ENCODE peak calls at places on chromosomes 11 and 22, in six cellular contexts. X is astrocyte; O is left ventricle myocardium inferior; U is adipocyte; J is CD4-positive, alpha-beta memory T cell; Y is neural progenitor cell. A is an unnamed sample.

GRCh38 chr11:119446434-119446833 is 23.5 kb upstream of the THY1 start:
- DNase-seq in U (no peak), X (no peak), O (no peak), Y (no peak), J (no peak), A (no peak)

GRCh38 chr22:49999901-50000586 is 12.5 kb downstream of the IL17REL start:
- DNase-seq in U (no peak), X (no peak), J (no peak), Y (no peak), O (no peak), A (no peak)

GRCh38 chr11:64619811-64620285 is 28.8 kb downstream of the SLC22A12 start:
- DNase-seq in J (no peak), Y (peak; percentile 56), U (no peak), X (peak; percentile 22), O (no peak), A (no peak)

GRCh38 chr11:125679397-125679796 is 1.2 kb downstream of the ACRV1 start:
- DNase-seq in Y (no peak), U (peak; percentile 4), O (no peak), X (no peak), J (no peak), A (no peak)

GRCh38 chr11:64809781-64810241 is 540 bp downstream of the MEN1 start:
- DNase-seq in J (no peak), X (no peak), U (peak; percentile 58), O (no peak), Y (peak; percentile 71), A (no peak)

GRCh38 chr11:206516-207212 is 535 bp downstream of the BET1L start:
- DNase-seq in Y (no peak), O (no peak), X (no peak), U (peak; percentile 53), J (no peak), A (no peak)

GRCh38 chr11:126112547-126112946 is 49.9 kb upstream of the CDON start:
- DNase-seq in X (no peak), O (peak; percentile 50), J (no peak), U (peak; percentile 45), Y (no peak), A (no peak)

GRCh38 chr11:65417221-65417701 is 5.3 kb upstream of the NEAT1 start:
- DNase-seq in J (peak; percentile 29), O (peak; percentile 46), X (no peak), U (peak; percentile 4), Y (no peak), A (no peak)

GRCh38 chr11:66112041-66112491 is 42.0 kb downstream of the PACS1 start:
- DNase-seq in O (no peak), U (no peak), X (no peak), Y (no peak), J (no peak), A (no peak)

GRCh38 chr11:107928767-107929507 is 689 bp downstream of the RAB39A start:
- DNase-seq in J (no peak), Y (peak; percentile 71), X (no peak), O (peak; percentile 20), U (no peak), A (no peak)

GRCh38 chr22:44697423-44698179 is 4.4 kb upstream of the PRR5 start:
- DNase-seq in X (peak; percentile 32), J (peak; percentile 83), Y (peak; percentile 89), U (peak; percentile 87), O (peak; percentile 77), A (peak; percentile 90)

GRCh38 chr22:44244265-44244822 is 63.6 kb downstream of the PARVG start:
- DNase-seq in X (no peak), O (no peak), Y (no peak), U (no peak), J (no peak), A (no peak)

GRCh38 chr22:38413085-38414008 is 41.7 kb downstream of the KCNJ4 start:
- DNase-seq in U (no peak), Y (no peak), J (no peak), X (no peak), O (peak; percentile 53), A (no peak)

GRCh38 chr11:132914600-132914999 is 617.7 kb downstream of the OPCML start:
- DNase-seq in U (no peak), O (no peak), J (no peak), Y (no peak), X (peak; percentile 13), A (no peak)

GRCh38 chr11:17535488-17535887 is 8.7 kb downstream of the USH1C start:
- DNase-seq in U (no peak), X (no peak), Y (no peak), O (no peak), J (no peak), A (no peak)

GRCh38 chr11:26028294-26028954 is 303.5 kb upstream of the ANO3 start:
- DNase-seq in Y (no peak), J (no peak), U (peak; percentile 65), X (peak; percentile 47), O (no peak), A (no peak)

GRCh38 chr22:31125521-31126117 is 2.9 kb downstream of the INPP5J start:
- DNase-seq in Y (no peak), X (no peak), U (no peak), O (no peak), J (no peak), A (no peak)

GRCh38 chr22:50624347-50625130 is 3.4 kb downstream of the ARSA start:
- DNase-seq in U (no peak), X (no peak), J (no peak), O (no peak), Y (no peak), A (no peak)

GRCh38 chr11:119101759-119102423 is at the start of gene DPAGT1:
- DNase-seq in U (peak; percentile 97), J (peak; percentile 88), Y (peak; percentile 96), O (peak; percentile 86), X (peak; percentile 96), A (peak; percentile 88)

GRCh38 chr11:10657308-10658271 is 36.0 kb downstream of the IRAG1 start:
- DNase-seq in O (no peak), X (peak; percentile 79), J (no peak), U (peak; percentile 80), Y (no peak), A (no peak)

GRCh38 chr22:45521178-45521577 is 18.5 kb downstream of the FBLN1 start:
- DNase-seq in U (no peak), J (no peak), O (no peak), X (no peak), Y (no peak), A (no peak)

GRCh38 chr11:108871152-108871551 is 206.3 kb downstream of the DDX10 start:
- DNase-seq in O (peak; percentile 15), U (peak; percentile 63), Y (peak; percentile 41), X (peak; percentile 62), J (no peak), A (no peak)

GRCh38 chr11:64369440-64370135 is 10.6 kb downstream of the RPS6KA4 start:
- DNase-seq in Y (no peak), U (no peak), O (no peak), J (no peak), X (no peak), A (no peak)

GRCh38 chr11:65861533-65862183 is 1.4 kb downstream of the MUS81 start:
- DNase-seq in Y (peak; percentile 1), U (no peak), X (no peak), O (no peak), J (no peak), A (no peak)

GRCh38 chr22:29044657-29045176 is 16.9 kb downstream of the C22orf31 start:
- DNase-seq in U (peak; percentile 78), Y (no peak), J (no peak), O (no peak), X (peak; percentile 89), A (no peak)

GRCh38 chr11:63478896-63479295 is 12.1 kb downstream of the PLAAT5 start:
- DNase-seq in O (no peak), Y (peak; percentile 71), J (peak; percentile 72), X (peak; percentile 61), U (peak; percentile 90), A (peak; percentile 64)

GRCh38 chr11:70592641-70593165 is 194.4 kb downstream of the CTTN start:
- DNase-seq in U (no peak), X (no peak), O (no peak), J (no peak), Y (no peak), A (no peak)

GRCh38 chr11:75014129-75014528 is 25.4 kb downstream of the NEU3 start:
- DNase-seq in U (peak; percentile 34), J (no peak), Y (no peak), O (no peak), X (peak; percentile 76), A (no peak)
- H3K4me1 ChIP-seq in U (peaks cover 17% of the 10 kb centered on the region), J (no peaks in the 10 kb centered on the region), Y (peaks cover 3% of the 10 kb centered on the region), O (peaks cover 20% of the 10 kb centered on the region), X (peaks cover 2% of the 10 kb centered on the region), A (no peaks in the 10 kb centered on the region)

DNA sequence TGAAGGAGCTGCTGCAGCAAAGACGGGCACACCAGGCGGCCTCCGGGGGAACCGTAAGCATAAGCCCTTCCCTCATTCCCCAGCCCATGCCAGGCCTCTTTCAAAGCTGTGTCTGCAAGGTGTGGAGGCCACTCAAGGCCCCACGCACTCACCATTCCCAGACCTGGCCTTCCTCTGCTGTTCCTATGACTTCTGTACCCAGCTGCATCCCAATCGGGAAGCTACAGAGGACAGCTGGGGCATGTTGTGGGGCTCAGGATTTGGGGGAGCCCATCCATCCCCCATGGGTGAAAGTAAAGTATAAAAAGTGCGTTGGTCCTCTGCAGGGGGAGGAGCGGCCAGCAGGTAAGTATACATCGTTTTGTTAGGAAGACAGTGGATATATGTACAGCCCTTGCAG is 2.2 kb downstream of the POU2AF3 start:
- DNase-seq in J (no peak), O (no peak), Y (no peak), U (no peak), X (no peak), A (no peak)
- H3K27me3 ChIP-seq in J (no peaks in the 10 kb centered on the region), O (peaks cover 31% of the 10 kb centered on the region), Y (peaks cover 58% of the 10 kb centered on the region), U (peaks cover 30% of the 10 kb centered on the region), X (peaks cover 21% of the 10 kb centered on the region), A (peaks cover 3% of the 10 kb centered on the region)

GRCh38 chr11:112753706-112754105 is 207.5 kb upstream of the NCAM1 start:
- DNase-seq in Y (no peak), U (no peak), X (no peak), J (no peak), O (no peak), A (no peak)
- H3K4me1 ChIP-seq in Y (no peaks in the 10 kb centered on the region), U (peaks cover 12% of the 10 kb centered on the region), X (peaks cover 3% of the 10 kb centered on the region), J (no peaks in the 10 kb centered on the region), O (peaks cover 18% of the 10 kb centered on the region), A (no peaks in the 10 kb centered on the region)

DNA sequence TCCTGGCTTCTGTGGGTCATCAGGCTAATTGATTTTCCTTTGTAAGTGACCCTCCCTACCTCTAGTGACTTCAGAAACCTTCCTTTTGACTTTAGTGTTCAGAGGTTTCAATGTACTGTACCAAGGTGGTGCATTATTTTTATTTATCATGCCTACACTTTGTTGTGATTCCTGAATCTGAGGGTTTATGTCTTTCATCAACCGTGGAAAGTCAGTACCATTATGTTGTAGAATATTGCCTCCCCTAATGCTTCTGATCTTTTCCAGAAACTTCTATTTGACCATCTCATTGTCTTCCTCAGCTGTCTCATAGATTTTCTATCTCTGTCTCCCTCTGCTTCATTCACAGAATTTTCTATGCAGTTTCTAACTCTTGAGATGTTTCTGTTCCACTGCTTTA is 105.5 kb downstream of the KCNQ1OT1 start:
- DNase-seq in O (no peak), Y (no peak), J (no peak), U (no peak), X (no peak), A (no peak)
- H3K27me3 ChIP-seq in O (no peaks in the 10 kb centered on the region), Y (peaks cover 99% of the 10 kb centered on the region), J (no peaks in the 10 kb centered on the region), U (peaks cover 15% of the 10 kb centered on the region), X (peaks cover 28% of the 10 kb centered on the region), A (no peaks in the 10 kb centered on the region)

GRCh38 chr11:72684236-72684912 is 10.2 kb upstream of the PDE2A start:
- DNase-seq in J (peak; percentile 41), U (peak; percentile 77), Y (peak; percentile 52), O (peak; percentile 78), X (peak; percentile 40), A (no peak)
- H3K4me1 ChIP-seq in J (no peaks in the 10 kb centered on the region), U (peaks cover 47% of the 10 kb centered on the region), Y (no peaks in the 10 kb centered on the region), O (peaks cover 70% of the 10 kb centered on the region), X (no peaks in the 10 kb centered on the region), A (no peaks in the 10 kb centered on the region)

A was measured in CD8-positive, alpha-beta memory T cell.